ENCODE peak calls at places on chromosome 13, in five cellular contexts. X is dermis microvascular lymphatic vessel endothelial cell; J is naive thymus-derived CD4-positive, alpha-beta T cell; R is CD4-positive, CD25-positive, alpha-beta regulatory T cell; Y is retina. C is an unnamed sample.

GRCh38 chr13:49097374-49097773 is 121.7 kb downstream of the FNDC3A start:
- DNase-seq in X (peak; percentile 12), R (no peak), Y (no peak), J (no peak), C (no peak)

GRCh38 chr13:86660090-86660489 is 860.9 kb upstream of the SLITRK6 start:
- DNase-seq in J (no peak), Y (no peak), X (no peak), R (no peak), C (no peak)

GRCh38 chr13:41458939-41459753 is 1.8 kb downstream of the RGCC start:
- DNase-seq in Y (peak; percentile 12), J (peak; percentile 65), X (peak; percentile 65), R (peak; percentile 56), C (no peak)

GRCh38 chr13:45895880-45896279 is 44.3 kb upstream of the SIAH3 start:
- DNase-seq in Y (no peak), R (no peak), J (no peak), X (no peak), C (no peak)

GRCh38 chr13:41931337-41931736 is 29.6 kb downstream of the VWA8 start:
- DNase-seq in Y (no peak), X (no peak), J (no peak), R (no peak), C (no peak)

GRCh38 chr13:22662771-22663170 is 518.0 kb upstream of the SGCG start:
- DNase-seq in J (no peak), R (no peak), Y (no peak), X (no peak), C (no peak)

GRCh38 chr13:72782717-72783116 is 784 bp downstream of the PIBF1 start:
- DNase-seq in R (no peak), J (no peak), X (peak; percentile 44), Y (peak; percentile 4), C (no peak)

GRCh38 chr13:98977568-98978270 is at the start of gene DOCK9:
- DNase-seq in X (peak; percentile 92), R (no peak), Y (peak; percentile 53), J (no peak), C (peak; percentile 6)

C was measured in anterior cingulate cortex.